ENCODE peak calls at places on chromosomes 5 and 9, in five cellular contexts. One of them, this sample, is unnamed.

GRCh38 chr9:110069326-110070248 is 138.4 kb downstream of the C9orf152 start:
- DNase-seq in CD8-positive, alpha-beta memory T cell: no peak
- DNase-seq in fibroblast of lung: peak; percentile 91
- DNase-seq in substantia nigra: no peak
- DNase-seq in mesendoderm: no peak
- DNase-seq in this sample: peak; percentile 58

GRCh38 chr5:44011518-44011917 is 377.7 kb downstream of the FGF10 start:
- DNase-seq in substantia nigra: no peak
- DNase-seq in mesendoderm: no peak
- DNase-seq in CD8-positive, alpha-beta memory T cell: no peak
- DNase-seq in fibroblast of lung: no peak
- DNase-seq in this sample: no peak

GRCh38 chr5:115169392-115170127 is at the start of gene TRIM36:
- DNase-seq in mesendoderm: peak; percentile 97
- DNase-seq in substantia nigra: peak; percentile 92
- DNase-seq in fibroblast of lung: peak; percentile 87
- DNase-seq in CD8-positive, alpha-beta memory T cell: peak; percentile 84
- DNase-seq in this sample: peak; percentile 95

GRCh38 chr9:114588671-114589526 is 1.3 kb downstream of the ATP6V1G1 start:
- DNase-seq in CD8-positive, alpha-beta memory T cell: no peak
- DNase-seq in substantia nigra: no peak
- DNase-seq in mesendoderm: peak; percentile 23
- DNase-seq in fibroblast of lung: peak; percentile 59
- DNase-seq in this sample: no peak

GRCh38 chr9:89380437-89381307 is 62.4 kb downstream of the SECISBP2 start:
- DNase-seq in CD8-positive, alpha-beta memory T cell: no peak
- DNase-seq in substantia nigra: no peak
- DNase-seq in mesendoderm: no peak
- DNase-seq in fibroblast of lung: no peak
- DNase-seq in this sample: peak; percentile 49

GRCh38 chr9:76302947-76303550 is 91.2 kb downstream of the RFK start:
- DNase-seq in CD8-positive, alpha-beta memory T cell: no peak
- DNase-seq in fibroblast of lung: peak; percentile 81
- DNase-seq in mesendoderm: peak; percentile 57
- DNase-seq in substantia nigra: no peak
- DNase-seq in this sample: peak; percentile 66

GRCh38 chr9:7125231-7125630 is 367.5 kb downstream of the KDM4C start:
- DNase-seq in CD8-positive, alpha-beta memory T cell: no peak
- DNase-seq in substantia nigra: no peak
- DNase-seq in mesendoderm: no peak
- DNase-seq in fibroblast of lung: no peak
- DNase-seq in this sample: no peak

GRCh38 chr9:21381752-21382339 is 3.4 kb downstream of the IFNA2 start:
- DNase-seq in mesendoderm: peak; percentile 48
- DNase-seq in CD8-positive, alpha-beta memory T cell: no peak
- DNase-seq in fibroblast of lung: no peak
- DNase-seq in substantia nigra: no peak
- DNase-seq in this sample: no peak

GRCh38 chr9:21964925-21965385 is 29.2 kb downstream of the CDKN2A start:
- DNase-seq in substantia nigra: no peak
- DNase-seq in fibroblast of lung: peak; percentile 55
- DNase-seq in CD8-positive, alpha-beta memory T cell: peak; percentile 57
- DNase-seq in mesendoderm: peak; percentile 18
- DNase-seq in this sample: peak; percentile 93

GRCh38 chr9:114733814-114734213 is 51.8 kb upstream of the TEX48 start:
- DNase-seq in substantia nigra: no peak
- DNase-seq in fibroblast of lung: peak; percentile 42
- DNase-seq in CD8-positive, alpha-beta memory T cell: no peak
- DNase-seq in mesendoderm: no peak
- DNase-seq in this sample: no peak

GRCh38 chr9:120413121-120414048 is 166.6 kb downstream of the CDK5RAP2 start:
- DNase-seq in substantia nigra: no peak
- DNase-seq in CD8-positive, alpha-beta memory T cell: no peak
- DNase-seq in fibroblast of lung: no peak
- DNase-seq in mesendoderm: peak; percentile 55
- DNase-seq in this sample: no peak

GRCh38 chr9:129081388-129081889 is 528 bp downstream of the DOLPP1 start:
- DNase-seq in CD8-positive, alpha-beta memory T cell: no peak
- DNase-seq in substantia nigra: peak; percentile 35
- DNase-seq in mesendoderm: no peak
- DNase-seq in fibroblast of lung: no peak
- DNase-seq in this sample: no peak

GRCh38 chr5:39394946-39395345 is 29.8 kb downstream of the DAB2 start:
- DNase-seq in mesendoderm: no peak
- DNase-seq in substantia nigra: no peak
- DNase-seq in CD8-positive, alpha-beta memory T cell: no peak
- DNase-seq in fibroblast of lung: peak; percentile 86
- DNase-seq in this sample: peak; percentile 70
- H3K27ac ChIP-seq in mesendoderm: no peak overlapping the region
- H3K27ac ChIP-seq in substantia nigra: no peak overlapping the region
- H3K27ac ChIP-seq in CD8-positive, alpha-beta memory T cell: no peak overlapping the region
- H3K27ac ChIP-seq in fibroblast of lung: peak overlapping the region; percentile 80
- H3K27ac ChIP-seq in this sample: peak overlapping the region; percentile 77

DNA sequence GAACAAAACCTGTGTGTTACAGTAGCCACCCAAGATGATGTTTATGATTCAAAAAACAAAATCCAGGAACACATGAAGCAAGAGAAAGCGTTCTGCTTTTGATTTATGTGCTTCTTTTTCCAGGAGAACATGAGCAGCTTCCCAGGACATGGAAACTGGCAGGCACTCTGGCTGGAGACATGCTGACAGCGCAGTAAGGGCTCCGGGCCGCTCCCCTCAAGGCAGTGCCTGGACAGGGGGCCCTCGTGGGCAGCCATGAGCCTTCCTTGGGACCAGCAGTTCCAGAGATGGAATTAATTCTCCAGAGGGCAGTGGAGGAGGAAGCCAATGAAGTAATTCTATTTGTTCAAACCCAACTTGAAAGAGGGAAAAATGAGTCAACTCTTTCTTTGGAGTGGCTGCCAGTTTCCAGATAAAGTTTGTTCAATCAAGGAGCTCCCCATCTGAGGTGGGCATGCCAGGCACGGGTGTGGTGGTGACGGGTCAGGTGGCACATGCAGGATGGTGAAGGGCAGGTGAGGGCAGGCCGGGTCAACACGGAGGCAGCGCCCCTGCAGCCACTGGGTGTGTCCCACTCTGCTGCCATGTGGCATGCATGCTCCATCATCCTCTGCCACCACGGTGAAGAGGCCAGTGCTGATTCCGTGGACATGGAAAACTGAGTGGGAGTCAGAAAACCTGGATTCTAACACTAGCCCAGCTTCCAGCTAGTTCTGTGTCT is 83.8 kb downstream of the OTULIN start:
- DNase-seq in CD8-positive, alpha-beta memory T cell: no peak
- DNase-seq in fibroblast of lung: no peak
- DNase-seq in mesendoderm: no peak
- DNase-seq in substantia nigra: no peak
- DNase-seq in this sample: peak; percentile 86
- H3K27ac ChIP-seq in CD8-positive, alpha-beta memory T cell: no peak overlapping the region
- H3K27ac ChIP-seq in fibroblast of lung: no peak overlapping the region
- H3K27ac ChIP-seq in mesendoderm: no peak overlapping the region
- H3K27ac ChIP-seq in substantia nigra: no peak overlapping the region
- H3K27ac ChIP-seq in this sample: no peak overlapping the region

GRCh38 chr5:75234251-75234650 is 2.4 kb downstream of the ANKRD31 start:
- DNase-seq in substantia nigra: no peak
- DNase-seq in fibroblast of lung: no peak
- DNase-seq in CD8-positive, alpha-beta memory T cell: no peak
- DNase-seq in mesendoderm: no peak
- DNase-seq in this sample: no peak

GRCh38 chr5:75235711-75236110 is 967 bp downstream of the ANKRD31 start:
- DNase-seq in fibroblast of lung: no peak
- DNase-seq in mesendoderm: no peak
- DNase-seq in substantia nigra: no peak
- DNase-seq in CD8-positive, alpha-beta memory T cell: no peak
- DNase-seq in this sample: no peak

GRCh38 chr5:75242067-75242466 is 5.4 kb upstream of the ANKRD31 start:
- DNase-seq in fibroblast of lung: no peak
- DNase-seq in CD8-positive, alpha-beta memory T cell: no peak
- DNase-seq in mesendoderm: no peak
- DNase-seq in substantia nigra: no peak
- DNase-seq in this sample: no peak

GRCh38 chr5:75239681-75240080 is 3.0 kb upstream of the ANKRD31 start:
- DNase-seq in substantia nigra: no peak
- DNase-seq in fibroblast of lung: no peak
- DNase-seq in mesendoderm: peak; percentile 91
- DNase-seq in CD8-positive, alpha-beta memory T cell: no peak
- DNase-seq in this sample: no peak

GRCh38 chr5:75236322-75237316 is at the start of gene ANKRD31:
- DNase-seq in mesendoderm: peak; percentile 80
- DNase-seq in substantia nigra: peak; percentile 71
- DNase-seq in fibroblast of lung: peak; percentile 79
- DNase-seq in CD8-positive, alpha-beta memory T cell: peak; percentile 88
- DNase-seq in this sample: peak; percentile 96
- H3K27ac ChIP-seq in mesendoderm: no peak within 1 kb of the TSS
- H3K27ac ChIP-seq in substantia nigra: peak within 1 kb of the TSS; percentile 86
- H3K27ac ChIP-seq in fibroblast of lung: peak within 1 kb of the TSS; percentile 38
- H3K27ac ChIP-seq in CD8-positive, alpha-beta memory T cell: peak within 1 kb of the TSS; percentile 66
- H3K27ac ChIP-seq in this sample: peak within 1 kb of the TSS; percentile 70

DNA sequence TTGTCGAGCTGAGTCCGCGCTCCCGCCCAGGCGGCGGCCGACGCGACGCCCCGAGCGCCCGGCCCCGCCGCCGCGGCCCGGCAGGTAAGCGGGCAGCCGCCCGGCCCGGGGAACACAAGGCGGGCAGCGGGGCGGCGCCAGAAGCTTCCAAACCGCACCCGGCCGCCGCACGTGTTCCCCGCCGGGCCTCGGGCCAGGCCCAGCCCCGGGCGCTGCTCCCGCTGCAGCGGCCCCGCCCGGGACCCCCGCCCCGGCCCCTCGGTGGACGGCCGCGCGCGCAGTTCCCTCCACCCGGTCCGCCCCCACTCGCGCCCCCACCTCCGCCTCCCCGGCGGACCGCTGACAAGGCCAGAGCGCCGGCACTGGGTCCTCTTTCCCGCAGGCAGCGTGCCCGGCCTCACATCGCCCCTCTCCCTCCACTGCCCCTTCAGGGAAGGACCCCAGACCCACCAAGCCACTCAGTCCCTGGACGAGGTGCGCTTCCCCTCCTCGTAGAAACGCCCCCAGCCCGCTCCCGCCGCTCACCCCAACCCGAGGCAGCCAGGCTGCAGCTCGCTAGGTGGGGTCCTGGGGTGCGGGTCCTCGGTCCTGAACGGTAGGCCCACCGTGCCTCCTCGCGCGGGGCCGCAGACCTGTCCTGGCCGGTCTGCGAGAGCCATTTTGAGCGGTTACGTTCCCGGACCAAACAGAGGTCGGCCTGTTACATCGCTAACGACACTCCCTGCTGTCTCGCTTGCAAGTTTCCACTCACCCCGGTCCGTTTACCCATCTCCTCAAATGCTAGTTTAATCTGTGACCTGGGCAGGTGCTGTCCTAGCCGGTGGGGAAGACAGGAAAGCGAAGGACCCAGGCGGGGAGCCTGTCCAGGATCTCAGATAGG is 475 bp downstream of the WDR5 start:
- DNase-seq in fibroblast of lung: peak; percentile 17
- DNase-seq in substantia nigra: no peak
- DNase-seq in mesendoderm: peak; percentile 51
- DNase-seq in CD8-positive, alpha-beta memory T cell: no peak
- DNase-seq in this sample: peak; percentile 90
- H3K27ac ChIP-seq in fibroblast of lung: peak overlapping the region; percentile 80
- H3K27ac ChIP-seq in substantia nigra: peak overlapping the region; percentile 64
- H3K27ac ChIP-seq in mesendoderm: no peak overlapping the region
- H3K27ac ChIP-seq in CD8-positive, alpha-beta memory T cell: peak overlapping the region; percentile 57
- H3K27ac ChIP-seq in this sample: peak overlapping the region; percentile 60

GRCh38 chr5:360277-361027 is 38.9 kb downstream of the AHRR start:
- DNase-seq in CD8-positive, alpha-beta memory T cell: no peak
- DNase-seq in mesendoderm: no peak
- DNase-seq in substantia nigra: no peak
- DNase-seq in fibroblast of lung: no peak
- DNase-seq in this sample: peak; percentile 65
- H3K27ac ChIP-seq in CD8-positive, alpha-beta memory T cell: no peak overlapping the region
- H3K27ac ChIP-seq in mesendoderm: no peak overlapping the region
- H3K27ac ChIP-seq in substantia nigra: no peak overlapping the region
- H3K27ac ChIP-seq in fibroblast of lung: no peak overlapping the region
- H3K27ac ChIP-seq in this sample: no peak overlapping the region

GRCh38 chr9:137479892-137480685 is 21.0 kb upstream of the NSMF start:
- DNase-seq in CD8-positive, alpha-beta memory T cell: no peak
- DNase-seq in mesendoderm: no peak
- DNase-seq in fibroblast of lung: no peak
- DNase-seq in substantia nigra: no peak
- DNase-seq in this sample: peak; percentile 75

GRCh38 chr9:137480686-137481683 is 21.9 kb upstream of the NSMF start:
- DNase-seq in mesendoderm: no peak
- DNase-seq in substantia nigra: no peak
- DNase-seq in CD8-positive, alpha-beta memory T cell: no peak
- DNase-seq in fibroblast of lung: no peak
- DNase-seq in this sample: peak; percentile 66

GRCh38 chr9:137484551-137485315 is 25.6 kb upstream of the NSMF start:
- DNase-seq in fibroblast of lung: no peak
- DNase-seq in substantia nigra: no peak
- DNase-seq in CD8-positive, alpha-beta memory T cell: no peak
- DNase-seq in mesendoderm: no peak
- DNase-seq in this sample: peak; percentile 70

GRCh38 chr9:137479315-137479861 is 20.3 kb upstream of the NSMF start:
- DNase-seq in mesendoderm: peak; percentile 28
- DNase-seq in fibroblast of lung: no peak
- DNase-seq in substantia nigra: no peak
- DNase-seq in CD8-positive, alpha-beta memory T cell: no peak
- DNase-seq in this sample: peak; percentile 75

GRCh38 chr9:137482094-137482781 is 23.1 kb upstream of the NSMF start:
- DNase-seq in mesendoderm: no peak
- DNase-seq in substantia nigra: no peak
- DNase-seq in CD8-positive, alpha-beta memory T cell: no peak
- DNase-seq in fibroblast of lung: peak; percentile 74
- DNase-seq in this sample: peak; percentile 99
- H3K27ac ChIP-seq in mesendoderm: no peak overlapping the region
- H3K27ac ChIP-seq in substantia nigra: no peak overlapping the region
- H3K27ac ChIP-seq in CD8-positive, alpha-beta memory T cell: no peak overlapping the region
- H3K27ac ChIP-seq in fibroblast of lung: no peak overlapping the region
- H3K27ac ChIP-seq in this sample: no peak overlapping the region

DNA sequence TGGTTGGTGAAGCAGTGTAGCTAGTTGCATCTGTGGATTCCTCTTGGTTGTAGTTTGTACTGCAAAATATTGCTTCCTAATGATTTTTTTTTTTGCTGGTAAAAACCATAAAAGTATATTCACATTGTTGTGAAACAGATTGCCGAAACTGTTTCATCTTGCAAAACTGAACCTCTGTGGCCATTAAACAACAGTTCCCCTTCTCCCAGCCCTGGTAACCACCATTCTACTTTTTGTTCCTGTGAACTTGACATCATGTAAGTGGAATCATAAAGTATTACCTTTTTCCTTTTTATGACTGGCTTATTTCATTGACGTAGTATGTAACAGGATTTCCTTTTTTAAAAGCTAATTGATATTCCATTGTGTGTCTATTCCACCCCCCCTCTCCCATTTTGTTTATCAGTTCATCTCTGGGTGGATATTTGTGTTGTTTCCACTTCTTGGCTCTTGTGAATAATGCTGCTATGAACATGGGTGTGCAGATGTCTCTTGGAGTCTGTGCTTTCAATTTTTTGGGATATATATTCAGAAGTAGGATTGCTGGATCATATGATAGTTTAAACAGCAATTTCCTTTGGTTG is 11.8 kb downstream of the SUB1 start:
- DNase-seq in CD8-positive, alpha-beta memory T cell: no peak
- DNase-seq in fibroblast of lung: no peak
- DNase-seq in mesendoderm: no peak
- DNase-seq in substantia nigra: no peak
- DNase-seq in this sample: no peak
- H3K27ac ChIP-seq in CD8-positive, alpha-beta memory T cell: no peak overlapping the region
- H3K27ac ChIP-seq in fibroblast of lung: no peak overlapping the region
- H3K27ac ChIP-seq in mesendoderm: no peak overlapping the region
- H3K27ac ChIP-seq in substantia nigra: no peak overlapping the region
- H3K27ac ChIP-seq in this sample: no peak overlapping the region

GRCh38 chr5:177495243-177496060 is 2.0 kb downstream of the PDLIM7 start:
- DNase-seq in substantia nigra: no peak
- DNase-seq in mesendoderm: peak; percentile 96
- DNase-seq in CD8-positive, alpha-beta memory T cell: no peak
- DNase-seq in fibroblast of lung: peak; percentile 96
- DNase-seq in this sample: peak; percentile 98
- H3K27ac ChIP-seq in substantia nigra: no peak overlapping the region
- H3K27ac ChIP-seq in mesendoderm: peak overlapping the region; percentile 95
- H3K27ac ChIP-seq in CD8-positive, alpha-beta memory T cell: peak overlapping the region; percentile 69
- H3K27ac ChIP-seq in fibroblast of lung: peak overlapping the region; percentile 93
- H3K27ac ChIP-seq in this sample: peak overlapping the region; percentile 78